ENCODE peak calls at places on chromosomes 16 and 17, in four cellular contexts. W is SK-N-SH, R is OCI-LY7, G is GM23248. X is an unnamed sample.

GRCh38 chr17:10357768-10358167 is 15.0 kb downstream of the MYH13 start:
- DNase-seq in W (peak), G (peak), R (peak), X (peak)

GRCh38 chr16:84881702-84882521 is 62.1 kb downstream of the CRISPLD2 start:
- DNase-seq in W (peak), G (peak), R (no peak), X (no peak)

GRCh38 chr16:70804153-70804728 is 3.3 kb upstream of the VAC14 start:
- DNase-seq in G (peak), W (no peak), R (no peak), X (no peak)

GRCh38 chr16:68993885-68994284 is 111.6 kb upstream of the HAS3 start:
- DNase-seq in W (no peak), G (peak), R (no peak), X (no peak)

GRCh38 chr16:27174007-27174406 is 29.3 kb upstream of the KDM8 start:
- DNase-seq in G (no peak), R (peak), W (peak), X (no peak)

GRCh38 chr16:35570946-35571345 is 2111.5 kb downstream of the TP53TG3F start:
- DNase-seq in R (no peak), W (no peak), G (no peak), X (no peak)

GRCh38 chr17:10429416-10430045 is 7.8 kb upstream of the MYH8 start:
- DNase-seq in R (no peak), W (no peak), G (peak), X (no peak)

GRCh38 chr17:40153603-40154238 is 13.4 kb downstream of the CASC3 start:
- DNase-seq in W (no peak), R (no peak), G (no peak), X (no peak)

GRCh38 chr16:743794-744500 is 3.1 kb upstream of the CIAO3 start:
- DNase-seq in R (no peak), W (peak), G (no peak), X (no peak)

GRCh38 chr17:45241315-45242011 is 19.8 kb downstream of the FMNL1 start:
- DNase-seq in W (peak), R (no peak), G (no peak), X (peak)

GRCh38 chr17:16926591-16927451 is 45.1 kb downstream of the TNFRSF13B start:
- DNase-seq in R (no peak), G (no peak), W (no peak), X (no peak)

GRCh38 chr16:82748026-82748425 is 121.3 kb downstream of the CDH13 start:
- DNase-seq in R (no peak), W (no peak), G (peak), X (no peak)

GRCh38 chr16:22912654-22913053 is 98.7 kb downstream of the HS3ST2 start:
- DNase-seq in R (no peak), G (no peak), W (no peak), X (peak)

GRCh38 chr17:17824119-17824779 is 12.5 kb downstream of the SREBF1 start:
- DNase-seq in W (peak), R (peak), G (no peak), X (peak)

GRCh38 chr17:55549140-55549539 is 37.9 kb upstream of the SMIM36 start:
- DNase-seq in R (peak), G (peak), W (no peak), X (peak)

GRCh38 chr17:27473748-27474609 is 17.7 kb downstream of the KSR1 start:
- DNase-seq in W (no peak), R (peak), G (no peak), X (no peak)

GRCh38 chr16:75304521-75305363 is 53.3 kb upstream of the BCAR1 start:
- DNase-seq in W (no peak), G (peak), R (no peak), X (no peak)

GRCh38 chr17:75130632-75131277 is 787 bp downstream of the NT5C start:
- DNase-seq in W (peak), G (peak), R (peak), X (peak)

GRCh38 chr16:48054881-48055601 is 100.8 kb downstream of the ABCC12 start:
- DNase-seq in W (peak), R (peak), G (peak), X (peak)

GRCh38 chr16:1895068-1895467 is 23.1 kb upstream of the MEIOB start:
- DNase-seq in G (no peak), W (no peak), R (no peak), X (no peak)

GRCh38 chr16:66617010-66617434 is 12.5 kb downstream of the CMTM3 start:
- DNase-seq in W (no peak), G (no peak), R (no peak), X (no peak)

GRCh38 chr16:84726670-84727467 is 27.1 kb downstream of the USP10 start:
- DNase-seq in W (no peak), R (peak), G (no peak), X (no peak)

GRCh38 chr17:37047631-37048104 is 98.9 kb downstream of the AATF start:
- DNase-seq in R (peak), G (peak), W (peak), X (peak)

DNA sequence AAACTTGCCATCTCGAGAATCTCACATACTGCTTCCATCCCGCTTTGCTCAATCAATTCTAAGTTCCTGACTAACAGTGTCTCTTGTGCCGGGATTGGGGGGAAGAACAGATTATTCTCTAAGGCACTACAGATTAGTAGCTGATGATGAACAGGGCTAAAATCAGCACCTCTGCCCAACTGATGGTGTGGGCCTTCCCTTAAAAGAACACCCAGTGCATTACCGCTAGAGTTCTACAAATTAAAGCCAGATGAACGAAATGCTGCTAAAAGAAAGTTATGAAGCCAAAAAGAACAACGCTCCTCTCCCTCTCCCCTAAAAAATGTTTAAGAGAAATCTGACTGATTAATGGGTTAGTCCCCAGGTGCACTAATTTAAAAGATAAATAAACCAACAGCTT is 4.4 kb downstream of the CDC27 start:
- DNase-seq in R (no peak), W (peak), G (peak), X (no peak)
- H3K4me3 ChIP-seq in R (peak), W (no peak), G (peak), X (no peak)

GRCh38 chr16:85899444-85899843 is 482 bp downstream of the IRF8 start:
- DNase-seq in R (no peak), W (no peak), G (no peak), X (no peak)
- H2AFZ ChIP-seq in R (peak), W (no peak), G (no peak), X (no peak)

GRCh38 chr17:58279736-58280479 is 827 bp downstream of the MPO start:
- DNase-seq in R (no peak), G (no peak), W (peak), X (no peak)
- TF ChIP-seq EZH2phosphoT487 in R (no peak), G (no peak), W (no peak), X (no peak)

DNA sequence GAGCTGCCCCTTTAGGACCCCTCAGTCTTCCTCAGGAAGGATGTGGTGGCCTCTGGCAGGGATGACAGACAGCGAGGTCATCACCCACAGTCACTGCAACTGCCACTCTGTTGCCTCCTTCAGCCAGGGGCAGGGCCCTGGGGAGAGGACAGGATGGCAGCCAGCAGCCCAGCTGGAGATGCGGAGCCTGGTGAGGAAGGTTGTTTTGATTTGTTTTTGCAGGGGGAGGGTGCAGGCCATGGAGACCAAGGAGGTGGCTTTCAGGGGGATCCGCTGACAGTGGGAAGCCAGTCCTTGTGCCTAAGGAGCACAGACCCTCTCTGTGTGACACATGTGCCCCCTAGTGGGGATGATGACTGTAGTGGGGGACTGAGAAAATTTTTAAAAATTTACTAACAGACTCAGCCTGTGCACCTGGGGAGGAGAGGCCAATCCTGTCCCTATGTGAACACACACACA is 7.4 kb downstream of the PRCD start:
- DNase-seq in W (peak), R (peak), G (peak), X (peak)
- H3K4me3 ChIP-seq in W (no peak), R (no peak), G (no peak), X (no peak)

DNA sequence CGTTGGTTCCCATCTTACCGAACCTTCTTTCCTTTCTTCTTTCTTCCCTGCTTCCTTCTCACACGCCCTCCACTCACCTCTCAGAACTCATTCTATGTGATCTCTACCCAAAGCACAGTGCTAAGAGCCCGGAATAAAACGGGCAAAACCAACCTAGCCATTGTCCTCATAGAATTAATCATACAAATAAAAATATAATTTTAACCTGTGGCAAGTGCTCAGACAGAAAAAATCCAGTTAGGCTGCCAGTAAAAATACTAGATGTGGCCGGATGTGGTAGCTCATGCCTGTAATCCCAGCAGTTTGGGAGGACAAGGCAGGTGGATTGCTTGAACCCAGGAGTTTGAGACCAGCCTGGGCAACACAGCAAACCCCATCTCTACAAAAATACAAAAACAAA is 27.0 kb downstream of the BMERB1 start:
- DNase-seq in W (no peak), R (no peak), G (no peak), X (no peak)
- H2AFZ ChIP-seq in W (no peak), R (no peak), G (no peak), X (no peak)

DNA sequence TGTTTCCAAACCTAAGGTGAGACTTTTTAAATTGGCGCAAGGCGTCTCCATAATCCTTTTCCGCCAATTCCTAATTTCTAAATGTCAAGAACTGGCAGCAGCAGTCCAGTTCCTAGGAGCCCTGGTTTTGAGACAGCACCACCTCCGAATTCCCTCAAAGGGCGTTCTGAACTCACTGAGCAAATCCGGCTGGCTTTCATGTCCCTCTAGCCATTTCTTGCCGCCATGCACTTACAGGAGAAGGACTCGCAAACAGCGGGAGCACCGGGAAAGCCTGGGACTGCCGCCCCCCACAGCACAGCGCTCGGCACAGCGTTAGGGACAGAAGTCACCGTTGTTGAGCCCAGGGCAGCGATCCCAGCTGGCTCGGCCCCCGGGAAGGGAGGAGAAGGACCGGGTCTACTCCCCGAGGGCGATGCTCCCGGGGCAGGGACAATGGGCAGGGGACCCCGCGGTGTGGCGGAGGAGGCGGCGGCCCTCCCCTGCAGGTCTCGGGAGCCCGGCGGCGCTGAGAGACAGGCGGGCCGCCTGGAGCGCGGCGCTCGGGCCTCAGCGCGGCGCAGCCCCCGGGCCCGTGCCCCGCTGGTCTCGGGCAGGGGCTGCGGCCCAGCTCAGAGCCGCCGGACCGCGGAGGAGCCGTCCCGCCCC is 545 bp downstream of the ARHGAP17 start:
- DNase-seq in R (peak), W (peak), G (peak), X (peak)
- TF ChIP-seq EZH2phosphoT487 in R (no peak), W (no peak), G (no peak), X (no peak)

DNA sequence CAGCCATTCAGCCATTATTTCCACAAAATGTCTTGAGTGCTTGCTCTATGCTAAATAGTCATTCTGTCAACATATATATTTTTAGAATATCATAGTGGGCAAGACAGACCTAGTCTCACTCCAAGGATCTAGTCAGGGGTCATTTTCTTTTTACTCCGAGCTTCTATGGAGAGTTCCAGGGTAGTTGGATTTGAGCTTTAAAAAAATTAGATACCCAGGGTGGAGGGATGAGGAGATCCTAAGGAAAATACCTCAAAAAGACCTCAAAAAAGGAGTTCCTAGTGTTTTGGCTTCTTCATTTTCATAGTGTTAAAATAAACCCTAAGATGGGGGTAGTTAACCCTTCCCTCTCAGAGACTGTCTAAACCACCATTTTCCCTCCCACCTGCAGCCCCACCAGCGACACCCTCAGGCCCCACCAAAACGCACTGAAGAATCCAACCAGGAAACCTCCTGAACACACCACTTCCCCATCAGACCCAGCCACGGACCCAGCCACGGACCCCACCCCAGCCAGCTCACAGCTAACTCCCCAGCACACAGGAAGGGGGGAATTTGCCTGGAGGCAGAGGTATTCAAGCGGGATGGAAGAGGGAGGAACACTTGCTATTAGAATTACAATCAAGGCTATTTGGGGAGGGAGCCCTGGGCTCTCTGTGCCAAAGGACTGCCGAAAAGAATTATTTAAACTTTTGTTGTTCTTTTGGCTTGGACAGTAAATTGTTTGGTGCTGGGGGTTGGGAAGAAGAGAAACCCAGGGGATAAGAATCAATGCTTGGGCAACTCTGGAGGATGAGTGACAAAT is 2.2 kb downstream of the ETV4 start:
- DNase-seq in R (no peak), G (no peak), W (no peak), X (no peak)
- H3K4me3 ChIP-seq in R (no peak), G (no peak), W (peak), X (peak)